ENCODE peak calls at places on chromosomes 11 and 22, in eight cellular contexts. C, B, P, G, E, H, S and K are unnamed samples.
A peak's percentile ranks its signal among the peaks of the same experiment; 100 is the strongest.

GRCh38 chr11:44604171-44604581 is 38.7 kb downstream of the CD82 start:
- DNase-seq in C (no peak), B (no peak), P (no peak), G (no peak), E (peak; percentile 49), H (no peak), S (no peak), K (no peak)

GRCh38 chr11:78397398-78397797 is 20.2 kb downstream of the GAB2 start:
- DNase-seq in C (no peak), B (no peak), P (no peak), G (no peak), E (no peak), H (no peak), S (no peak), K (no peak)

GRCh38 chr22:36405221-36405631 is 17.5 kb upstream of the MYH9 start:
- DNase-seq in C (no peak), B (no peak), P (no peak), G (no peak), E (no peak), H (no peak), S (no peak), K (no peak)

GRCh38 chr22:18066181-18066859 is 11.5 kb upstream of the PEX26 start:
- DNase-seq in C (no peak), B (no peak), P (no peak), G (no peak), E (no peak), H (no peak), S (no peak), K (no peak)

GRCh38 chr11:71255323-71255722 is 2.9 kb upstream of the SHANK2 start:
- DNase-seq in C (no peak), B (peak; percentile 51), P (no peak), G (no peak), E (no peak), H (no peak), S (no peak), K (no peak)

GRCh38 chr11:57213282-57214086 is 23.6 kb downstream of the APLNR start:
- DNase-seq in C (no peak), B (peak; percentile 85), P (no peak), G (no peak), E (no peak), H (no peak), S (no peak), K (no peak)

GRCh38 chr22:47034905-47035419 is 272.5 kb downstream of the TBC1D22A start:
- DNase-seq in C (peak; percentile 68), B (no peak), P (no peak), G (no peak), E (no peak), H (no peak), S (no peak), K (no peak)

GRCh38 chr11:7524831-7525230 is 11.0 kb downstream of the PPFIBP2 start:
- DNase-seq in C (peak; percentile 79), B (no peak), P (no peak), G (no peak), E (no peak), H (no peak), S (no peak), K (no peak)

GRCh38 chr11:69669486-69669885 is 5.7 kb downstream of the LTO1 start:
- DNase-seq in C (no peak), B (no peak), P (no peak), G (no peak), E (no peak), H (no peak), S (no peak), K (no peak)

GRCh38 chr22:36862251-36863242 is 1.7 kb downstream of the NCF4 start:
- DNase-seq in C (peak; percentile 58), B (no peak), P (no peak), G (no peak), E (no peak), H (no peak), S (no peak), K (peak; percentile 76)

GRCh38 chr22:49849161-49850020 is 4.3 kb upstream of the ZBED4 start:
- DNase-seq in C (no peak), B (no peak), P (no peak), G (no peak), E (no peak), H (no peak), S (no peak), K (no peak)

GRCh38 chr11:19089421-19089820 is 27.5 kb upstream of the ZDHHC13 start:
- DNase-seq in C (no peak), B (no peak), P (peak; percentile 55), G (no peak), E (no peak), H (no peak), S (no peak), K (no peak)

GRCh38 chr11:69918938-69919650 is 99.9 kb upstream of the FGF3 start:
- DNase-seq in C (peak; percentile 85), B (peak; percentile 91), P (peak; percentile 92), G (peak; percentile 36), E (peak; percentile 1), H (peak; percentile 58), S (peak; percentile 71), K (no peak)

GRCh38 chr11:111335596-111335995 is 37.2 kb downstream of the POU2AF3 start:
- DNase-seq in C (no peak), B (no peak), P (no peak), G (no peak), E (no peak), H (no peak), S (no peak), K (no peak)

GRCh38 chr11:28697920-28698827 is 590.0 kb downstream of the METTL15 start:
- DNase-seq in C (peak; percentile 78), B (peak; percentile 89), P (peak; percentile 68), G (peak; percentile 54), E (peak; percentile 48), H (no peak), S (no peak), K (no peak)

GRCh38 chr22:39496131-39496838 is 5.8 kb upstream of the MIEF1 start:
- DNase-seq in C (peak; percentile 94), B (peak; percentile 91), P (peak; percentile 64), G (peak; percentile 44), E (peak; percentile 51), H (peak; percentile 30), S (peak; percentile 39), K (no peak)

GRCh38 chr11:2269601-2270321 is 627 bp downstream of the ASCL2 start:
- DNase-seq in C (peak; percentile 53), B (peak; percentile 78), P (no peak), G (peak; percentile 30), E (peak; percentile 48), H (peak; percentile 39), S (no peak), K (peak; percentile 61)

GRCh38 chr11:77250881-77251640 is 50.4 kb downstream of the GDPD4 start:
- DNase-seq in C (no peak), B (no peak), P (no peak), G (no peak), E (no peak), H (no peak), S (no peak), K (no peak)

GRCh38 chr11:68406318-68407313 is 53.9 kb upstream of the PPP6R3 start:
- DNase-seq in C (no peak), B (no peak), P (no peak), G (no peak), E (no peak), H (no peak), S (no peak), K (no peak)

GRCh38 chr11:14373941-14374646 is 15.1 kb upstream of the RRAS2 start:
- DNase-seq in C (peak; percentile 76), B (no peak), P (peak; percentile 7), G (peak; percentile 28), E (no peak), H (no peak), S (no peak), K (peak; percentile 41)

GRCh38 chr11:129291556-129291955 is 84.1 kb upstream of the BARX2 start:
- DNase-seq in C (no peak), B (no peak), P (no peak), G (no peak), E (no peak), H (no peak), S (no peak), K (no peak)

GRCh38 chr11:132844956-132845355 is 687.3 kb downstream of the OPCML start:
- DNase-seq in C (no peak), B (no peak), P (no peak), G (no peak), E (peak; percentile 15), H (no peak), S (peak; percentile 4), K (no peak)

GRCh38 chr11:14969922-14970323 is 2.2 kb downstream of the CALCA start:
- DNase-seq in C (no peak), B (peak; percentile 86), P (peak; percentile 77), G (no peak), E (no peak), H (no peak), S (no peak), K (no peak)

GRCh38 chr11:131998020-131998419 is 627.6 kb downstream of the NTM start:
- DNase-seq in C (no peak), B (no peak), P (no peak), G (no peak), E (no peak), H (no peak), S (no peak), K (no peak)

GRCh38 chr11:110130642-110131238 is 37.5 kb downstream of the ZC3H12C start:
- DNase-seq in C (peak; percentile 74), B (peak; percentile 44), P (no peak), G (no peak), E (peak; percentile 100), H (no peak), S (no peak), K (no peak)

GRCh38 chr22:33188316-33188715 is 130.1 kb upstream of the SYN3 start:
- DNase-seq in C (no peak), B (peak; percentile 8), P (no peak), G (no peak), E (no peak), H (no peak), S (no peak), K (no peak)

GRCh38 chr11:25855916-25856315 is 476.0 kb upstream of the ANO3 start:
- DNase-seq in C (no peak), B (no peak), P (no peak), G (no peak), E (no peak), H (no peak), S (no peak), K (no peak)

GRCh38 chr11:59800390-59801037 is 10.1 kb downstream of the MRPL16 start:
- DNase-seq in C (no peak), B (no peak), P (no peak), G (no peak), E (no peak), H (no peak), S (no peak), K (no peak)

GRCh38 chr22:34255042-34255441 is 334.8 kb upstream of the LARGE1 start:
- DNase-seq in C (no peak), B (no peak), P (no peak), G (no peak), E (no peak), H (no peak), S (no peak), K (no peak)

GRCh38 chr11:64849600-64850356 is 5.3 kb upstream of the CDC42BPG start:
- DNase-seq in C (no peak), B (no peak), P (no peak), G (no peak), E (no peak), H (no peak), S (no peak), K (no peak)

GRCh38 chr11:110951609-110952008 is 239.4 kb upstream of the ARHGAP20 start:
- DNase-seq in C (no peak), B (no peak), P (no peak), G (no peak), E (peak; percentile 28), H (no peak), S (no peak), K (no peak)

GRCh38 chr22:37753746-37754145 is 54.0 kb upstream of the GCAT start:
- DNase-seq in C (no peak), B (no peak), P (peak; percentile 53), G (no peak), E (no peak), H (no peak), S (no peak), K (no peak)